ENCODE peak calls at places on chromosomes 7 and 10, in four cellular contexts. U is endothelial cell of umbilical vein; A is CD8-positive, alpha-beta T cell; X is upper lobe of right lung. J is an unnamed sample.

GRCh38 chr7:145863-146262 is 46.5 kb upstream of the FAM20C start:
- DNase-seq in X (no peak), A (no peak), U (no peak), J (no peak)

GRCh38 chr10:71726673-71727428 is 7.3 kb upstream of the C10orf105 start:
- DNase-seq in X (no peak), U (no peak), A (peak; percentile 62), J (no peak)

GRCh38 chr7:49158321-49158720 is 234.0 kb downstream of the CDC14C start:
- DNase-seq in X (no peak), A (no peak), U (no peak), J (no peak)

GRCh38 chr10:77168161-77168560 is 469.4 kb downstream of the KCNMA1 start:
- DNase-seq in U (no peak), X (no peak), A (no peak), J (no peak)

GRCh38 chr10:122558452-122558851 is 2.1 kb upstream of the DMBT1 start:
- DNase-seq in U (no peak), X (no peak), A (no peak), J (no peak)

GRCh38 chr7:31633894-31634494 is 53.0 kb upstream of the PPP1R17 start:
- DNase-seq in X (no peak), A (no peak), U (peak; percentile 44), J (peak; percentile 50)

GRCh38 chr10:78432582-78432981 is 398.9 kb downstream of the RPS24 start:
- DNase-seq in X (no peak), A (no peak), U (no peak), J (no peak)

GRCh38 chr7:125555921-125556320 is 626.3 kb upstream of the POT1 start:
- DNase-seq in U (no peak), X (no peak), A (no peak), J (no peak)

GRCh38 chr7:7090460-7090859 is 91.9 kb upstream of the C1GALT1 start:
- DNase-seq in U (no peak), X (no peak), A (no peak), J (no peak)

GRCh38 chr10:22993314-22993713 is 65.5 kb downstream of the ARMC3 start:
- DNase-seq in A (no peak), U (no peak), X (no peak), J (no peak)

GRCh38 chr7:31767686-31768358 is 80.8 kb downstream of the PPP1R17 start:
- DNase-seq in U (no peak), A (no peak), X (no peak), J (no peak)

GRCh38 chr7:101169838-101170531 is 4.6 kb upstream of the VGF start:
- DNase-seq in A (peak; percentile 76), U (peak; percentile 71), X (peak; percentile 86), J (no peak)

GRCh38 chr10:104255244-104255981 is 721 bp downstream of the GSTO1 start:
- DNase-seq in X (no peak), U (peak; percentile 94), A (no peak), J (no peak)

GRCh38 chr10:560314-560992 is 129.0 kb downstream of the DIP2C start:
- DNase-seq in A (no peak), X (no peak), U (no peak), J (no peak)

GRCh38 chr7:20307119-20307518 is 23.6 kb upstream of the ITGB8 start:
- DNase-seq in A (no peak), U (peak; percentile 84), X (no peak), J (peak; percentile 74)

GRCh38 chr7:29147821-29148220 is 1.5 kb upstream of the CPVL start:
- DNase-seq in U (no peak), A (no peak), X (no peak), J (no peak)

GRCh38 chr10:6504296-6504695 is 75.8 kb downstream of the PRKCQ start:
- DNase-seq in U (no peak), X (no peak), A (no peak), J (no peak)

GRCh38 chr7:83921798-83922607 is 272.6 kb downstream of the SEMA3A start:
- DNase-seq in A (no peak), U (no peak), X (no peak), J (no peak)

GRCh38 chr7:26813426-26813825 is 51.0 kb downstream of the SKAP2 start:
- DNase-seq in X (no peak), U (no peak), A (no peak), J (peak; percentile 0)

GRCh38 chr10:124743188-124744046 is 761 bp downstream of the FAM53B start:
- DNase-seq in X (peak; percentile 82), A (no peak), U (peak; percentile 48), J (no peak)

GRCh38 chr7:96708872-96709271 is 774 bp downstream of the SEM1 start:
- DNase-seq in U (no peak), X (no peak), A (no peak), J (no peak)

GRCh38 chr10:110995301-110995700 is 75.9 kb downstream of the SHOC2 start:
- DNase-seq in A (no peak), X (no peak), U (no peak), J (no peak)

GRCh38 chr7:24827589-24827988 is 70.3 kb upstream of the GSDME start:
- DNase-seq in X (no peak), U (no peak), A (no peak), J (no peak)

GRCh38 chr7:127252380-127252718 is 392 bp downstream of the GRM8 start:
- DNase-seq in U (no peak), X (no peak), A (no peak), J (no peak)

GRCh38 chr10:12308976-12309375 is 40.4 kb upstream of the CAMK1D start:
- DNase-seq in U (no peak), X (no peak), A (no peak), J (no peak)

GRCh38 chr7:55072251-55072650 is 53.4 kb downstream of the EGFR start:
- DNase-seq in A (no peak), U (no peak), X (no peak), J (no peak)

GRCh38 chr10:91634898-91635297 is 2.0 kb upstream of the PPP1R3C start:
- DNase-seq in X (no peak), U (no peak), A (no peak), J (no peak)

GRCh38 chr7:57205000-57205399 is 72.8 kb upstream of the ZNF479 start:
- DNase-seq in A (no peak), U (no peak), X (peak; percentile 40), J (no peak)

DNA sequence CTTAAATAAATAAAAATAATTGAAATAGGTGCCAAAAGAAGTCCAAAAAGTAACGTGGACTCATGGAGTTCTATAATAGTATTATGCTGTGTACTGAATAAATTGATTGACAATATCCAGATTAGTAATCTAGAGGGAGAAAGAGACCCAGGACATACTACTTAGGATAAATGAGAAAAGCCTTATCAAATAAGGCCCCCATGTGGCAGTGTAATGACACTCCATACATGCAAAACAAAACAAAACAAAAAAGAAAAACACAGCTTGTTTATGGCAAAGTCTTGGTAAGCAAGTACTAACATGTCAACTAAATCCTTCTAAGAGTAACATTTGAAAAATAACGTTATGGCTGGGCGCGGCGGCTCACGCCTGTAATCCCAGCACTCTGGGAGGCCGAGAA is 3.6 kb upstream of the RUNDC3B start:
- DNase-seq in U (no peak), X (no peak), A (no peak), J (no peak)
- TF ChIP-seq CTCF in U (no peak), X (no peak), A (no peak), J (no peak)

GRCh38 chr7:155643804-155644177 is 670 bp upstream of the RBM33 start:
- DNase-seq in A (no peak), U (no peak), X (no peak), J (no peak)

GRCh38 chr7:155645652-155646051 is 1.2 kb downstream of the RBM33 start:
- DNase-seq in X (no peak), A (no peak), U (peak; percentile 19), J (no peak)

GRCh38 chr7:155644971-155645509 is 579 bp downstream of the RBM33 start:
- DNase-seq in A (peak; percentile 39), X (peak; percentile 73), U (peak; percentile 60), J (no peak)

GRCh38 chr7:155646669-155647068 is 2.2 kb downstream of the RBM33 start:
- DNase-seq in X (no peak), U (no peak), A (no peak), J (no peak)

GRCh38 chr7:155644178-155644970 is at the start of gene RBM33:
- DNase-seq in A (peak; percentile 78), X (peak; percentile 89), U (peak; percentile 87), J (peak; percentile 56)
- TF ChIP-seq CTCF in A (no peak), X (no peak), U (no peak), J (no peak)

GRCh38 chr7:104983620-104984539 is 30.1 kb upstream of the KMT2E start:
- DNase-seq in A (peak; percentile 87), U (peak; percentile 91), X (peak; percentile 96), J (no peak)
- TF ChIP-seq CTCF in A (peak; percentile 51), U (peak; percentile 26), X (peak; percentile 51), J (peak; percentile 48)

GRCh38 chr7:114929570-114929969 is 7.7 kb downstream of the MDFIC start:
- DNase-seq in U (no peak), X (no peak), A (no peak), J (no peak)
- TF ChIP-seq CTCF in U (no peak), X (no peak), A (no peak), J (no peak)